ENCODE peak calls at places on chromosomes 13 and 19, in six cellular contexts. One of them, this sample, is unnamed.

GRCh38 chr19:2627855-2628254 is 74.6 kb downstream of the GNG7 start:
- DNase-seq in adipocyte: no peak
- DNase-seq in caudate nucleus: no peak
- DNase-seq in H54: no peak
- DNase-seq in lower leg skin: no peak
- DNase-seq in epithelial cell of esophagus: peak; percentile 52
- DNase-seq in this sample: no peak

GRCh38 chr13:19085258-19085657 is 96.4 kb downstream of the TUBA3C start:
- DNase-seq in adipocyte: no peak
- DNase-seq in caudate nucleus: no peak
- DNase-seq in H54: no peak
- DNase-seq in lower leg skin: no peak
- DNase-seq in epithelial cell of esophagus: no peak
- DNase-seq in this sample: no peak

GRCh38 chr13:110216403-110217041 is 90.4 kb downstream of the COL4A1 start:
- DNase-seq in adipocyte: peak; percentile 51
- DNase-seq in caudate nucleus: no peak
- DNase-seq in H54: no peak
- DNase-seq in lower leg skin: no peak
- DNase-seq in epithelial cell of esophagus: no peak
- DNase-seq in this sample: no peak

GRCh38 chr19:35088514-35088913 is 27.1 kb upstream of the FXYD3 start:
- DNase-seq in adipocyte: peak; percentile 76
- DNase-seq in caudate nucleus: no peak
- DNase-seq in H54: peak; percentile 95
- DNase-seq in lower leg skin: no peak
- DNase-seq in epithelial cell of esophagus: peak; percentile 90
- DNase-seq in this sample: peak; percentile 64

GRCh38 chr19:38944981-38945506 is 14.3 kb downstream of the MRPS12 start:
- DNase-seq in adipocyte: no peak
- DNase-seq in caudate nucleus: no peak
- DNase-seq in H54: no peak
- DNase-seq in lower leg skin: no peak
- DNase-seq in epithelial cell of esophagus: no peak
- DNase-seq in this sample: no peak

GRCh38 chr13:104979281-104979680 is 1556.2 kb downstream of the EFNB2 start:
- DNase-seq in adipocyte: no peak
- DNase-seq in caudate nucleus: no peak
- DNase-seq in H54: no peak
- DNase-seq in lower leg skin: no peak
- DNase-seq in epithelial cell of esophagus: no peak
- DNase-seq in this sample: no peak

GRCh38 chr19:21460686-21461085 is 44.7 kb upstream of the ZNF429 start:
- DNase-seq in adipocyte: no peak
- DNase-seq in caudate nucleus: no peak
- DNase-seq in H54: no peak
- DNase-seq in lower leg skin: no peak
- DNase-seq in epithelial cell of esophagus: no peak
- DNase-seq in this sample: no peak

GRCh38 chr13:110319397-110319773 is 12.3 kb downstream of the COL4A2 start:
- DNase-seq in adipocyte: no peak
- DNase-seq in caudate nucleus: no peak
- DNase-seq in H54: no peak
- DNase-seq in lower leg skin: no peak
- DNase-seq in epithelial cell of esophagus: no peak
- DNase-seq in this sample: no peak

GRCh38 chr13:97600438-97601080 is 166.6 kb downstream of the RAP2A start:
- DNase-seq in adipocyte: peak; percentile 67
- DNase-seq in caudate nucleus: no peak
- DNase-seq in H54: no peak
- DNase-seq in lower leg skin: no peak
- DNase-seq in epithelial cell of esophagus: peak; percentile 86
- DNase-seq in this sample: peak; percentile 53

GRCh38 chr13:100707818-100708740 is 33.5 kb upstream of the TMTC4 start:
- DNase-seq in adipocyte: no peak
- DNase-seq in caudate nucleus: no peak
- DNase-seq in H54: no peak
- DNase-seq in lower leg skin: no peak
- DNase-seq in epithelial cell of esophagus: peak; percentile 27
- DNase-seq in this sample: no peak

GRCh38 chr13:99214232-99214631 is 13.6 kb downstream of the UBAC2 start:
- DNase-seq in adipocyte: no peak
- DNase-seq in caudate nucleus: no peak
- DNase-seq in H54: no peak
- DNase-seq in lower leg skin: no peak
- DNase-seq in epithelial cell of esophagus: peak; percentile 72
- DNase-seq in this sample: no peak

GRCh38 chr13:112692104-112692503 is 2.3 kb downstream of the ATP11A start:
- DNase-seq in adipocyte: no peak
- DNase-seq in caudate nucleus: no peak
- DNase-seq in H54: no peak
- DNase-seq in lower leg skin: peak; percentile 29
- DNase-seq in epithelial cell of esophagus: no peak
- DNase-seq in this sample: no peak

GRCh38 chr19:1624458-1624857 is 19.2 kb upstream of the UQCR11 start:
- DNase-seq in adipocyte: peak; percentile 41
- DNase-seq in caudate nucleus: no peak
- DNase-seq in H54: peak; percentile 54
- DNase-seq in lower leg skin: no peak
- DNase-seq in epithelial cell of esophagus: peak; percentile 58
- DNase-seq in this sample: no peak

GRCh38 chr13:95239293-95239692 is 62.0 kb downstream of the ABCC4 start:
- DNase-seq in adipocyte: no peak
- DNase-seq in caudate nucleus: no peak
- DNase-seq in H54: no peak
- DNase-seq in lower leg skin: no peak
- DNase-seq in epithelial cell of esophagus: no peak
- DNase-seq in this sample: no peak

GRCh38 chr13:42330991-42331390 is 59.0 kb downstream of the AKAP11 start:
- DNase-seq in adipocyte: no peak
- DNase-seq in caudate nucleus: no peak
- DNase-seq in H54: no peak
- DNase-seq in lower leg skin: no peak
- DNase-seq in epithelial cell of esophagus: peak; percentile 33
- DNase-seq in this sample: no peak

GRCh38 chr13:113596321-113597200 is 12.0 kb downstream of the TFDP1 start:
- DNase-seq in adipocyte: no peak
- DNase-seq in caudate nucleus: no peak
- DNase-seq in H54: no peak
- DNase-seq in lower leg skin: peak; percentile 74
- DNase-seq in epithelial cell of esophagus: no peak
- DNase-seq in this sample: no peak

GRCh38 chr13:113656015-113656588 is 1.9 kb downstream of the ATP4B start:
- DNase-seq in adipocyte: no peak
- DNase-seq in caudate nucleus: no peak
- DNase-seq in H54: no peak
- DNase-seq in lower leg skin: peak; percentile 80
- DNase-seq in epithelial cell of esophagus: no peak
- DNase-seq in this sample: no peak

GRCh38 chr13:49256841-49257240 is 9.1 kb downstream of the CDADC1 start:
- DNase-seq in adipocyte: peak; percentile 52
- DNase-seq in caudate nucleus: no peak
- DNase-seq in H54: no peak
- DNase-seq in lower leg skin: no peak
- DNase-seq in epithelial cell of esophagus: no peak
- DNase-seq in this sample: no peak

GRCh38 chr13:102401305-102401704 is 543 bp downstream of the FGF14 start:
- DNase-seq in adipocyte: no peak
- DNase-seq in caudate nucleus: no peak
- DNase-seq in H54: no peak
- DNase-seq in lower leg skin: no peak
- DNase-seq in epithelial cell of esophagus: peak; percentile 50
- DNase-seq in this sample: no peak

GRCh38 chr13:20015763-20016162 is 57.2 kb downstream of the ZMYM2 start:
- DNase-seq in adipocyte: no peak
- DNase-seq in caudate nucleus: no peak
- DNase-seq in H54: no peak
- DNase-seq in lower leg skin: no peak
- DNase-seq in epithelial cell of esophagus: no peak
- DNase-seq in this sample: no peak

GRCh38 chr19:17232258-17232657 is 6.2 kb downstream of the OCEL1 start:
- DNase-seq in adipocyte: no peak
- DNase-seq in caudate nucleus: no peak
- DNase-seq in H54: no peak
- DNase-seq in lower leg skin: no peak
- DNase-seq in epithelial cell of esophagus: no peak
- DNase-seq in this sample: no peak

GRCh38 chr19:39318071-39318470 is 2.6 kb downstream of the LRFN1 start:
- DNase-seq in adipocyte: no peak
- DNase-seq in caudate nucleus: no peak
- DNase-seq in H54: no peak
- DNase-seq in lower leg skin: no peak
- DNase-seq in epithelial cell of esophagus: no peak
- DNase-seq in this sample: no peak

GRCh38 chr19:24063312-24063711 is 23.7 kb upstream of the ZNF254 start:
- DNase-seq in adipocyte: no peak
- DNase-seq in caudate nucleus: no peak
- DNase-seq in H54: no peak
- DNase-seq in lower leg skin: peak; percentile 37
- DNase-seq in epithelial cell of esophagus: no peak
- DNase-seq in this sample: no peak

GRCh38 chr19:10861118-10861651 is 10.2 kb upstream of the CARM1 start:
- DNase-seq in adipocyte: peak; percentile 29
- DNase-seq in caudate nucleus: no peak
- DNase-seq in H54: no peak
- DNase-seq in lower leg skin: no peak
- DNase-seq in epithelial cell of esophagus: peak; percentile 51
- DNase-seq in this sample: no peak

GRCh38 chr19:2805991-2806649 is 13.5 kb upstream of the ZNF554 start:
- DNase-seq in adipocyte: no peak
- DNase-seq in caudate nucleus: no peak
- DNase-seq in H54: no peak
- DNase-seq in lower leg skin: no peak
- DNase-seq in epithelial cell of esophagus: no peak
- DNase-seq in this sample: no peak

GRCh38 chr19:5676105-5676671 is 4.1 kb downstream of the MICOS13 start:
- DNase-seq in adipocyte: no peak
- DNase-seq in caudate nucleus: no peak
- DNase-seq in H54: no peak
- DNase-seq in lower leg skin: no peak
- DNase-seq in epithelial cell of esophagus: no peak
- DNase-seq in this sample: no peak

GRCh38 chr19:6891761-6892385 is 4.5 kb downstream of the ADGRE1 start:
- DNase-seq in adipocyte: no peak
- DNase-seq in caudate nucleus: no peak
- DNase-seq in H54: no peak
- DNase-seq in lower leg skin: no peak
- DNase-seq in epithelial cell of esophagus: no peak
- DNase-seq in this sample: no peak

GRCh38 chr19:10228925-10229324 is 2.2 kb downstream of the S1PR2 start:
- DNase-seq in adipocyte: peak; percentile 79
- DNase-seq in caudate nucleus: no peak
- DNase-seq in H54: no peak
- DNase-seq in lower leg skin: no peak
- DNase-seq in epithelial cell of esophagus: peak; percentile 53
- DNase-seq in this sample: peak; percentile 35

GRCh38 chr19:4911786-4912672 is 2.7 kb downstream of the UHRF1 start:
- DNase-seq in adipocyte: peak; percentile 98
- DNase-seq in caudate nucleus: peak; percentile 9
- DNase-seq in H54: peak; percentile 97
- DNase-seq in lower leg skin: peak; percentile 93
- DNase-seq in epithelial cell of esophagus: peak; percentile 100
- DNase-seq in this sample: peak; percentile 98

GRCh38 chr19:44725684-44726083 is 22.8 kb upstream of the BCL3 start:
- DNase-seq in adipocyte: no peak
- DNase-seq in caudate nucleus: no peak
- DNase-seq in H54: no peak
- DNase-seq in lower leg skin: no peak
- DNase-seq in epithelial cell of esophagus: no peak
- DNase-seq in this sample: no peak

GRCh38 chr13:60369242-60369641 is 27.8 kb upstream of the TDRD3 start:
- DNase-seq in adipocyte: peak; percentile 7
- DNase-seq in caudate nucleus: no peak
- DNase-seq in H54: no peak
- DNase-seq in lower leg skin: no peak
- DNase-seq in epithelial cell of esophagus: peak; percentile 26
- DNase-seq in this sample: no peak